ENCODE peak calls at places on chromosomes 5 and 9, in six cellular contexts. C, T, J, V, F and Y are unnamed samples.

GRCh38 chr9:135258461-135258860 is 171.0 kb downstream of the OLFM1 start:
- DNase-seq in C (no peak), T (no peak), J (no peak), V (no peak), F (no peak), Y (no peak)

GRCh38 chr5:179162351-179163235 is 102.4 kb downstream of the ZNF354C start:
- DNase-seq in C (no peak), T (no peak), J (no peak), V (no peak), F (no peak), Y (no peak)

GRCh38 chr9:129945314-129945713 is 97.7 kb downstream of the FNBP1 start:
- DNase-seq in C (no peak), T (no peak), J (no peak), V (no peak), F (peak; percentile 42), Y (peak; percentile 36)

GRCh38 chr9:1709347-1709746 is 305.8 kb upstream of the SMARCA2 start:
- DNase-seq in C (peak; percentile 8), T (peak; percentile 18), J (peak; percentile 2), V (no peak), F (no peak), Y (peak; percentile 50)

GRCh38 chr9:63816742-63817621 is 1468.0 kb downstream of the FOXD4L5 start:
- DNase-seq in C (peak; percentile 70), T (peak; percentile 52), J (peak; percentile 60), V (peak; percentile 80), F (peak; percentile 69), Y (peak; percentile 67)

GRCh38 chr9:127919253-127919815 is 2.5 kb upstream of the ST6GALNAC4 start:
- DNase-seq in C (peak; percentile 87), T (peak; percentile 98), J (peak; percentile 72), V (no peak), F (peak; percentile 99), Y (peak; percentile 70)

GRCh38 chr9:38079410-38080105 is 10.5 kb upstream of the SHB start:
- DNase-seq in C (no peak), T (no peak), J (no peak), V (no peak), F (peak; percentile 82), Y (no peak)

GRCh38 chr5:151675225-151675955 is 11.3 kb downstream of the SPARC start:
- DNase-seq in C (no peak), T (no peak), J (no peak), V (no peak), F (peak; percentile 87), Y (no peak)

GRCh38 chr9:95515272-95516113 is 1.3 kb downstream of the PTCH1 start:
- DNase-seq in C (no peak), T (no peak), J (peak; percentile 47), V (no peak), F (peak; percentile 17), Y (peak; percentile 49)

GRCh38 chr9:120221844-120222243 is 358.1 kb downstream of the CDK5RAP2 start:
- DNase-seq in C (no peak), T (no peak), J (no peak), V (no peak), F (no peak), Y (no peak)

GRCh38 chr5:112914584-112914983 is 7.4 kb downstream of the REEP5 start:
- DNase-seq in C (no peak), T (no peak), J (peak; percentile 42), V (no peak), F (no peak), Y (no peak)

GRCh38 chr5:113068559-113068958 is 92.0 kb downstream of the DCP2 start:
- DNase-seq in C (no peak), T (no peak), J (no peak), V (no peak), F (no peak), Y (no peak)

GRCh38 chr9:16728128-16728505 is 142.4 kb downstream of the BNC2 start:
- DNase-seq in C (no peak), T (no peak), J (no peak), V (no peak), F (no peak), Y (peak; percentile 22)

GRCh38 chr5:18243846-18244245 is 609.6 kb downstream of the TAF11L14 start:
- DNase-seq in C (no peak), T (no peak), J (no peak), V (no peak), F (no peak), Y (no peak)

GRCh38 chr5:75031366-75031765 is 21.0 kb downstream of the GCNT4 start:
- DNase-seq in C (no peak), T (no peak), J (no peak), V (no peak), F (no peak), Y (no peak)

GRCh38 chr5:170312666-170313065 is 15.1 kb upstream of the LCP2 start:
- DNase-seq in C (no peak), T (peak; percentile 33), J (no peak), V (no peak), F (peak; percentile 8), Y (peak; percentile 87)

GRCh38 chr5:89560724-89561123 is 677.7 kb upstream of the MEF2C start:
- DNase-seq in C (no peak), T (no peak), J (no peak), V (no peak), F (no peak), Y (no peak)

GRCh38 chr5:9562101-9562500 is 16.2 kb upstream of the SEMA5A start:
- DNase-seq in C (no peak), T (no peak), J (no peak), V (no peak), F (no peak), Y (peak; percentile 93)

GRCh38 chr9:108186996-108187395 is 668.8 kb downstream of the ACTL7B start:
- DNase-seq in C (no peak), T (no peak), J (no peak), V (no peak), F (no peak), Y (no peak)

GRCh38 chr9:105142406-105143092 is 101.9 kb upstream of the SLC44A1 start:
- DNase-seq in C (no peak), T (no peak), J (no peak), V (no peak), F (no peak), Y (peak; percentile 64)

GRCh38 chr9:105132576-105132975 is 111.9 kb upstream of the SLC44A1 start:
- DNase-seq in C (peak; percentile 43), T (peak; percentile 72), J (no peak), V (no peak), F (no peak), Y (no peak)

GRCh38 chr9:105141448-105142101 is 102.9 kb upstream of the SLC44A1 start:
- DNase-seq in C (no peak), T (no peak), J (no peak), V (no peak), F (no peak), Y (peak; percentile 50)

GRCh38 chr9:105144076-105144475 is 100.4 kb upstream of the SLC44A1 start:
- DNase-seq in C (no peak), T (no peak), J (no peak), V (no peak), F (no peak), Y (peak; percentile 65)

GRCh38 chr9:105138306-105138801 is 106.1 kb upstream of the SLC44A1 start:
- DNase-seq in C (peak; percentile 28), T (no peak), J (no peak), V (no peak), F (no peak), Y (no peak)
- TF ChIP-seq MYC in C (no peak), T (no peak), J (no peak), V (no peak), F (no peak), Y (no peak)

DNA sequence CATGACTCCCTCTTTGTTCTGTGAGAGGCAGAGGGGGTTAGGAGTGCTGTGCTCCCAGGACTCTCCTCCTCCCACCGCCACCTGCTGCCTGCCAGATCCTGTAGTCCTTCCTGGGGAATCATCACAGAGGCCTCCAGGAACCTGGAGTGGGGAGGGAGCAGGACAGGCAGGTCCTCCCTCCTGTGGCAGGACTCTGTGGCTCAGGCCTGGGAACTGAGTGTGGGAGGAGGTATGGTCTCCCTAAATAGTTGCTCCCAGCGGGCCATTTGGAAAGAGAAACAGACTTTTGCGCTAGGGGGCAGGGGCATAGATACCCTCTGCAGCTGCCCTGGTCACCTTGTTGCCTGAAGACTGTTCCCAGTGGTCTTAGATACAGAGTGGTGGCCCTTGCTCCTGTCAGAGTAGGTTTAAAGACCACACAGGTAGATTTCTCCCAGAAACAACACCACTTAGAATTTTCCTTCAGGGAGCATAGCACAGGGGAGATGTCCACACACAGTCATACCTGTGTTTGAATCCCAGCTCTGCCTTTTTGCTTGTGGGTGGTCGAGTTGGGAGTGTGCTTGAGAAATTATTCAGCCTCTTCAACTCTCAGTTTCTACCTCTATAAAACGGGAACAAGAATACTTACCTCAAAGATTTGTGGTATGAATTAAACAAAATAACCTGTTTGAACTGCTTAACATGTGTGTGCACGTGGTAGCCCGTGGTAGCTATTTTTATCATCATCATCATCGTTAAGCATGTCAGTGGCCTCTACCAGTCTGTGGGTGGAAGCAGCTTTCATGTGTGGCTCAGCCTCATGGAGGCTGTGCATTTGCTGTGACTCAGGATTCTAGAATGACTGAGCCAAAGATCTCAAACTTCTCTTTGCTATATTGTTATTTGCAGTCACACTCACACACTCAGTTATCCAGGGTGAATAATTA is 55.8 kb downstream of the SLC22A5 start:
- DNase-seq in C (no peak), T (no peak), J (peak; percentile 53), V (peak; percentile 93), F (no peak), Y (peak; percentile 62)
- TF ChIP-seq POLR2A in C (no peak), T (no peak), J (no peak), V (peak; percentile 62), F (no peak), Y (no peak)

DNA sequence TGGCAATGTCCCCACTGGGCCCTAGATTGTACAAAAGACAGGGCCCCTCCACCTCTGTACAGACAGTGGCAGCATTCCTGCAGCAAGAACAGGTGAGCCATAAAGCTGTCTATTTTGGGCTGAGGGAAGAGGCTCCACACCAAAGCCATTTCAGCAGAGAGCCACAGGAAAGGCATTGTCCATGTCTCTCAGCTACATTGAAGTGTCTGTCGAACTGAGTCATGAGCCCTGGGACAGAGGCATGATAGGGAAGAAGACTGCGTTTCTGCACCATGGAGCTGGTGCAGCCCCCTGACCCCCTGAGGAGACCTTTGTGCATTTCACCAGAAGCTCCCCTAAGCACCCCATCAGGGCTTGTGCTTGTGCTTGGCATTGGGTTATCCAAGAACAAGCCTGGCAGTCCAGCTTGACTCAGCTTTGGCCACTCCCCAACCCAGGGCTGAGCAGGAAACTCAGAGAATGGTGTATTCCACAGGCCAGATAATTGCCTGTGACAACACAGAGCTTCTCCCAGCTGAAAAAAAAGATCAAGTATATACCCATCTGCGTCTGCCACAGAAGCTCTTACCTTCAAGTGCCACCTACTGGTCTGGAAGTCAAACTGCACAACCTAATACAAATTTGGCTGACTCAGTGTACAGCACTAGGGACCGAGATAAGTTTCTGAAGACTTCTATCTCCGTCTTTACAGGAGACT is 5.9 kb upstream of the FRMD3 start:
- DNase-seq in C (peak; percentile 75), T (peak; percentile 66), J (peak; percentile 24), V (peak; percentile 8), F (peak; percentile 65), Y (peak; percentile 66)
- TF ChIP-seq MAX in C (no peak), T (no peak), J (no peak), V (no peak), F (no peak), Y (no peak)

GRCh38 chr9:89676281-89676680 is 71.5 kb downstream of the GADD45G start:
- DNase-seq in C (no peak), T (no peak), J (no peak), V (no peak), F (no peak), Y (no peak)

GRCh38 chr9:89678394-89679005 is 73.7 kb downstream of the GADD45G start:
- DNase-seq in C (no peak), T (no peak), J (no peak), V (no peak), F (no peak), Y (no peak)

GRCh38 chr9:89679581-89679980 is 74.8 kb downstream of the GADD45G start:
- DNase-seq in C (no peak), T (no peak), J (no peak), V (no peak), F (no peak), Y (no peak)

GRCh38 chr9:89679006-89679395 is 74.2 kb downstream of the GADD45G start:
- DNase-seq in C (no peak), T (no peak), J (no peak), V (no peak), F (no peak), Y (no peak)

GRCh38 chr9:89677696-89678393 is 73.0 kb downstream of the GADD45G start:
- DNase-seq in C (no peak), T (no peak), J (no peak), V (no peak), F (no peak), Y (no peak)
- TF ChIP-seq MYC in C (no peak), T (no peak), J (no peak), V (no peak), F (no peak), Y (no peak)